ENCODE peak calls at places on chromosomes 6 and 20, in six cellular contexts. W is cardiac fibroblast, T is heart left ventricle, A is neural crest cell, M is retinal pigment epithelial cell, Z is neural progenitor cell. L is an unnamed sample.

GRCh38 chr20:31819083-31819784 is at the start of gene MYLK2:
- DNase-seq in W (no peak), T (peak; percentile 61), A (no peak), M (no peak), Z (no peak), L (peak; percentile 54)

GRCh38 chr20:25310268-25310920 is 62.5 kb downstream of the PYGB start:
- DNase-seq in W (peak; percentile 85), T (peak; percentile 48), A (no peak), M (peak; percentile 92), Z (peak; percentile 30), L (peak; percentile 71)

GRCh38 chr6:30687659-30688431 is 1.4 kb upstream of the PPP1R18 start:
- DNase-seq in W (peak; percentile 51), T (peak; percentile 69), A (no peak), M (no peak), Z (no peak), L (no peak)

GRCh38 chr6:29675561-29675960 is 5.4 kb downstream of the ZFP57 start:
- DNase-seq in W (no peak), T (no peak), A (no peak), M (no peak), Z (no peak), L (no peak)

GRCh38 chr6:157652601-157653363 is 170.3 kb upstream of the SNX9 start:
- DNase-seq in W (no peak), T (no peak), A (no peak), M (no peak), Z (no peak), L (peak; percentile 33)

GRCh38 chr6:56683882-56684281 is 41.2 kb upstream of the DST start:
- DNase-seq in W (peak; percentile 96), T (peak; percentile 45), A (no peak), M (peak; percentile 64), Z (no peak), L (no peak)

GRCh38 chr20:25623225-25623735 is 534 bp downstream of the NANP start:
- DNase-seq in W (peak; percentile 48), T (peak; percentile 42), A (no peak), M (no peak), Z (peak; percentile 41), L (peak; percentile 80)

GRCh38 chr6:35786810-35787209 is 6.0 kb downstream of the CLPSL1 start:
- DNase-seq in W (no peak), T (no peak), A (no peak), M (no peak), Z (no peak), L (peak; percentile 70)

GRCh38 chr20:61436674-61437279 is 184.7 kb downstream of the CDH4 start:
- DNase-seq in W (peak; percentile 79), T (no peak), A (peak; percentile 61), M (no peak), Z (peak; percentile 94), L (peak; percentile 22)

GRCh38 chr6:55993418-55993817 is 118.0 kb upstream of the BMP5 start:
- DNase-seq in W (no peak), T (no peak), A (no peak), M (no peak), Z (no peak), L (no peak)

GRCh38 chr6:37700266-37700973 is 2.7 kb upstream of the MDGA1 start:
- DNase-seq in W (no peak), T (no peak), A (no peak), M (no peak), Z (no peak), L (no peak)

GRCh38 chr20:4136078-4136966 is 121.0 kb upstream of the RNF24 start:
- DNase-seq in W (peak; percentile 62), T (no peak), A (no peak), M (no peak), Z (no peak), L (no peak)

GRCh38 chr6:106858653-106859092 is 115.9 kb downstream of the CD24 start:
- DNase-seq in W (peak; percentile 55), T (no peak), A (no peak), M (no peak), Z (no peak), L (no peak)

GRCh38 chr6:158006821-158007570 is 25.3 kb downstream of the SYNJ2 start:
- DNase-seq in W (no peak), T (no peak), A (no peak), M (no peak), Z (no peak), L (no peak)

GRCh38 chr20:17992224-17992637 is 23.4 kb downstream of the MGME1 start:
- DNase-seq in W (peak; percentile 14), T (no peak), A (no peak), M (no peak), Z (no peak), L (no peak)

GRCh38 chr6:4677011-4677750 is 99.0 kb upstream of the CDYL start:
- DNase-seq in W (no peak), T (no peak), A (no peak), M (no peak), Z (no peak), L (no peak)

GRCh38 chr6:72953901-72954494 is 271.3 kb downstream of the KHDC1L start:
- DNase-seq in W (peak; percentile 67), T (no peak), A (no peak), M (no peak), Z (no peak), L (no peak)

GRCh38 chr20:61802721-61803311 is 262.9 kb downstream of the TAF4 start:
- DNase-seq in W (no peak), T (no peak), A (no peak), M (no peak), Z (peak; percentile 36), L (peak; percentile 51)

GRCh38 chr6:137781639-137782038 is 85.4 kb upstream of the TNFAIP3 start:
- DNase-seq in W (no peak), T (no peak), A (no peak), M (no peak), Z (no peak), L (no peak)

GRCh38 chr6:52245425-52245824 is 1.1 kb upstream of the IL17F start:
- DNase-seq in W (no peak), T (no peak), A (no peak), M (no peak), Z (no peak), L (no peak)

GRCh38 chr20:11754451-11754850 is 163.2 kb upstream of the BTBD3 start:
- DNase-seq in W (no peak), T (no peak), A (no peak), M (no peak), Z (no peak), L (no peak)

GRCh38 chr20:62496525-62497218 is 20.9 kb upstream of the GATA5 start:
- DNase-seq in W (no peak), T (no peak), A (peak; percentile 49), M (no peak), Z (peak; percentile 80), L (no peak)

GRCh38 chr6:105920071-105920470 is 166.1 kb upstream of the PRDM1 start:
- DNase-seq in W (no peak), T (no peak), A (no peak), M (no peak), Z (no peak), L (no peak)

GRCh38 chr6:5938934-5939333 is 67.8 kb downstream of the NRN1 start:
- DNase-seq in W (no peak), T (no peak), A (no peak), M (no peak), Z (no peak), L (no peak)

GRCh38 chr6:105869835-105870506 is 216.2 kb upstream of the PRDM1 start:
- DNase-seq in W (no peak), T (no peak), A (no peak), M (no peak), Z (no peak), L (no peak)

GRCh38 chr20:528923-529594 is 14.5 kb downstream of the CSNK2A1 start:
- DNase-seq in W (peak; percentile 96), T (no peak), A (no peak), M (peak; percentile 57), Z (no peak), L (no peak)

GRCh38 chr6:3061501-3061941 is 6.8 kb upstream of the RIPK1 start:
- DNase-seq in W (peak; percentile 83), T (no peak), A (no peak), M (peak; percentile 71), Z (no peak), L (no peak)

GRCh38 chr20:44271915-44272663 is 25.0 kb downstream of the GDAP1L1 start:
- DNase-seq in W (no peak), T (no peak), A (no peak), M (no peak), Z (peak; percentile 52), L (no peak)
- TF ChIP-seq CTCF in W (peak; percentile 22), T (no peak), A (peak; percentile 24), M (peak; percentile 38), Z (peak; percentile 59), L (peak; percentile 5)

GRCh38 chr20:48106428-48106827 is 321.1 kb upstream of the SULF2 start:
- DNase-seq in W (no peak), T (no peak), A (no peak), M (no peak), Z (no peak), L (peak; percentile 5)
- TF ChIP-seq CTCF in W (no peak), T (no peak), A (no peak), M (no peak), Z (no peak), L (no peak)

GRCh38 chr6:10391799-10392198 is 23.1 kb downstream of the TFAP2A start:
- DNase-seq in W (no peak), T (no peak), A (no peak), M (no peak), Z (no peak), L (no peak)

GRCh38 chr6:10395946-10396577 is 18.8 kb downstream of the TFAP2A start:
- DNase-seq in W (no peak), T (no peak), A (no peak), M (no peak), Z (peak; percentile 49), L (no peak)

GRCh38 chr6:10391299-10391630 is 23.6 kb downstream of the TFAP2A start:
- DNase-seq in W (no peak), T (no peak), A (no peak), M (no peak), Z (peak; percentile 64), L (no peak)

GRCh38 chr6:10395171-10395945 is 19.5 kb downstream of the TFAP2A start:
- DNase-seq in W (no peak), T (no peak), A (no peak), M (no peak), Z (peak; percentile 48), L (no peak)

GRCh38 chr6:10393544-10394225 is 21.2 kb downstream of the TFAP2A start:
- DNase-seq in W (no peak), T (no peak), A (no peak), M (no peak), Z (no peak), L (no peak)
- TF ChIP-seq CTCF in W (no peak), T (no peak), A (no peak), M (no peak), Z (no peak), L (no peak)

GRCh38 chr20:2750343-2751251 is 49.8 kb downstream of the CPXM1 start:
- DNase-seq in W (peak; percentile 52), T (no peak), A (no peak), M (no peak), Z (peak; percentile 44), L (peak; percentile 82)

GRCh38 chr20:2753456-2754040 is 46.9 kb downstream of the CPXM1 start:
- DNase-seq in W (no peak), T (no peak), A (no peak), M (no peak), Z (no peak), L (no peak)

GRCh38 chr20:2751347-2751867 is 49.0 kb downstream of the CPXM1 start:
- DNase-seq in W (no peak), T (no peak), A (no peak), M (no peak), Z (no peak), L (no peak)

GRCh38 chr20:2752631-2753455 is 47.6 kb downstream of the CPXM1 start:
- DNase-seq in W (peak; percentile 50), T (no peak), A (peak; percentile 53), M (no peak), Z (peak; percentile 90), L (no peak)

GRCh38 chr20:2751868-2752630 is 48.4 kb downstream of the CPXM1 start:
- DNase-seq in W (no peak), T (no peak), A (no peak), M (no peak), Z (peak; percentile 59), L (peak; percentile 74)
- TF ChIP-seq CTCF in W (no peak), T (no peak), A (no peak), M (no peak), Z (no peak), L (no peak)

L was measured in upper lobe of right lung.